ENCODE peak calls at places on chromosome 21, in ten cellular contexts. E is endothelial cell of umbilical vein, I is progenitor cell of endocrine pancreas, F is tibial artery, T is nephron progenitor cell, V is spleen, A is coronary artery, M is RWPE1, J is HFF-Myc, S is PC-3. L is an unnamed sample.

GRCh38 chr21:33293811-33294216 is 27.6 kb downstream of the IL10RB start:
- DNase-seq in E (no peak), I (no peak), F (no peak), T (no peak), V (no peak), A (no peak), M (no peak), J (no peak), S (peak), L (no peak)

GRCh38 chr21:44300262-44300959 is 558 bp downstream of the PFKL start:
- DNase-seq in E (peak), I (peak), F (peak), T (peak), V (peak), A (no peak), M (peak), J (no peak), S (peak), L (no peak)

GRCh38 chr21:34576043-34576466 is 38.9 kb downstream of the RCAN1 start:
- DNase-seq in E (no peak), I (no peak), F (no peak), T (no peak), V (no peak), A (no peak), M (peak), J (no peak), S (no peak), L (peak)

GRCh38 chr21:43304621-43305335 is 122.2 kb downstream of the SIK1 start:
- DNase-seq in E (no peak), I (no peak), F (no peak), T (no peak), V (peak), A (no peak), M (no peak), J (no peak), S (no peak), L (no peak)

GRCh38 chr21:45551316-45551715 is 9.1 kb upstream of the SLC19A1 start:
- DNase-seq in E (peak), I (no peak), F (no peak), T (no peak), V (peak), A (no peak), M (peak), J (peak), S (peak), L (no peak)

GRCh38 chr21:44437696-44438431 is 17.4 kb upstream of the LRRC3 start:
- DNase-seq in E (no peak), I (no peak), F (no peak), T (no peak), V (peak), A (no peak), M (no peak), J (no peak), S (no peak), L (no peak)

GRCh38 chr21:44054710-44055109 is 42.6 kb downstream of the TRAPPC10 start:
- DNase-seq in E (no peak), I (no peak), F (no peak), T (no peak), V (no peak), A (peak), M (no peak), J (no peak), S (no peak), L (no peak)

GRCh38 chr21:36203603-36203889 is 46.9 kb downstream of the DOP1B start:
- DNase-seq in E (peak), I (no peak), F (no peak), T (no peak), V (no peak), A (no peak), M (peak), J (peak), S (peak), L (no peak)

GRCh38 chr21:32806810-32807386 is 35.3 kb upstream of the PAXBP1 start:
- DNase-seq in E (no peak), I (no peak), F (no peak), T (no peak), V (no peak), A (no peak), M (no peak), J (no peak), S (no peak), L (no peak)

GRCh38 chr21:31334648-31335121 is 9.4 kb downstream of the TIAM1 start:
- DNase-seq in E (no peak), I (no peak), F (no peak), T (no peak), V (no peak), A (no peak), M (no peak), J (no peak), S (no peak), L (peak)

GRCh38 chr21:26939532-26940181 is 27.2 kb downstream of the ADAMTS5 start:
- DNase-seq in E (no peak), I (no peak), F (no peak), T (no peak), V (no peak), A (no peak), M (no peak), J (no peak), S (peak), L (no peak)

GRCh38 chr21:34865922-34866271 is 183.2 kb downstream of the RUNX1 start:
- DNase-seq in E (no peak), I (no peak), F (no peak), T (no peak), V (peak), A (no peak), M (no peak), J (no peak), S (peak), L (no peak)

GRCh38 chr21:45949928-45950739 is 31.4 kb upstream of the COL6A1 start:
- DNase-seq in E (no peak), I (no peak), F (no peak), T (no peak), V (peak), A (no peak), M (peak), J (no peak), S (no peak), L (no peak)

GRCh38 chr21:20996421-20997307 is 1.5 kb upstream of the NCAM2 start:
- DNase-seq in E (no peak), I (no peak), F (no peak), T (peak), V (no peak), A (no peak), M (no peak), J (no peak), S (peak), L (no peak)

GRCh38 chr21:45169001-45169400 is 94.6 kb downstream of the ADARB1 start:
- DNase-seq in E (no peak), I (no peak), F (no peak), T (no peak), V (no peak), A (peak), M (no peak), J (no peak), S (no peak), L (no peak)

GRCh38 chr21:44750675-44751025 is 39.3 kb upstream of the TSPEAR start:
- DNase-seq in E (no peak), I (no peak), F (no peak), T (no peak), V (no peak), A (no peak), M (no peak), J (no peak), S (no peak), L (no peak)

GRCh38 chr21:27407296-27407695 is 440.4 kb upstream of the ADAMTS5 start:
- DNase-seq in E (peak), I (no peak), F (no peak), T (no peak), V (no peak), A (no peak), M (no peak), J (no peak), S (no peak), L (no peak)

GRCh38 chr21:27400045-27400444 is 433.2 kb upstream of the ADAMTS5 start:
- DNase-seq in E (no peak), I (no peak), F (no peak), T (no peak), V (no peak), A (no peak), M (no peak), J (no peak), S (no peak), L (no peak)

GRCh38 chr21:20647603-20648002 is 350.6 kb upstream of the NCAM2 start:
- DNase-seq in E (no peak), I (no peak), F (no peak), T (no peak), V (no peak), A (no peak), M (peak), J (peak), S (peak), L (no peak)

GRCh38 chr21:43919871-43920801 is 55.1 kb downstream of the AGPAT3 start:
- DNase-seq in E (no peak), I (no peak), F (no peak), T (no peak), V (no peak), A (no peak), M (no peak), J (no peak), S (no peak), L (no peak)

GRCh38 chr21:29376556-29376955 is 77.8 kb downstream of the BACH1 start:
- DNase-seq in E (peak), I (no peak), F (peak), T (peak), V (peak), A (no peak), M (no peak), J (peak), S (peak), L (no peak)

GRCh38 chr21:34693192-34693810 is 24.5 kb downstream of the CLIC6 start:
- DNase-seq in E (peak), I (no peak), F (peak), T (peak), V (no peak), A (no peak), M (peak), J (peak), S (peak), L (no peak)

DNA sequence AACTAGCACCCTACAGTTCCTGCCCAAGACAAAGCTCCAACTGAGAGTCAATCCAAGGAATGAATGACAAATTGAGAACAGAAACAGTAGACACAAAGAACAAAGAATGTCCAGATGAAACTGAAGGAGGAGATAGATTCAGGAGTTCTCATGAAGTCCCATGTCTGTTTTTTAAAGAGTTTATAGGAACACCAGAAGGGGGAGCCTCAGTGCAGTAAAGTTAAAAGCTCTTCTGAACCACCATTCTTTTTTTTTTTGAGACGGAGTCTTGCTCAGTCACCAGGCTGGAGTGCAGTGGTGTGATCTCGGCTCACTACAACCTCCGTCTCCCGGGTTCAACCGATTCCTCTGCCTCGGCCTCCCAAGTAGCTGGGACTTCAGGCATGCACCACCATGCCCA is 323.6 kb downstream of the MRPL39 start:
- DNase-seq in E (peak), I (no peak), F (no peak), T (peak), V (no peak), A (no peak), M (peak), J (no peak), S (peak), L (no peak)
- TF ChIP-seq CTCF in E (no peak), I (peak), F (no peak), T (peak), V (peak), A (no peak), M (no peak), J (peak), S (peak), L (peak)

GRCh38 chr21:41745971-41746743 is 20.7 kb downstream of the RIPK4 start:
- DNase-seq in E (no peak), I (no peak), F (no peak), T (no peak), V (no peak), A (no peak), M (no peak), J (no peak), S (no peak), L (no peak)
- TF ChIP-seq CTCF in E (no peak), I (no peak), F (no peak), T (no peak), V (no peak), A (no peak), M (no peak), J (no peak), S (peak), L (no peak)

GRCh38 chr21:19340954-19341353 is 937.4 kb upstream of the TMPRSS15 start:
- DNase-seq in E (no peak), I (no peak), F (no peak), T (no peak), V (no peak), A (no peak), M (no peak), J (no peak), S (no peak), L (no peak)

GRCh38 chr21:19343711-19344110 is 940.1 kb upstream of the TMPRSS15 start:
- DNase-seq in E (no peak), I (no peak), F (no peak), T (no peak), V (no peak), A (no peak), M (no peak), J (no peak), S (no peak), L (no peak)

GRCh38 chr21:19340303-19340702 is 936.7 kb upstream of the TMPRSS15 start:
- DNase-seq in E (no peak), I (no peak), F (no peak), T (no peak), V (no peak), A (no peak), M (no peak), J (no peak), S (no peak), L (no peak)
- TF ChIP-seq CTCF in E (no peak), I (peak), F (no peak), T (no peak), V (no peak), A (no peak), M (no peak), J (no peak), S (peak), L (no peak)

GRCh38 chr21:16195896-16196443 is 466.2 kb downstream of the USP25 start:
- DNase-seq in E (peak), I (no peak), F (no peak), T (no peak), V (no peak), A (no peak), M (no peak), J (no peak), S (no peak), L (no peak)

GRCh38 chr21:16193758-16194606 is 464.2 kb downstream of the USP25 start:
- DNase-seq in E (peak), I (no peak), F (peak), T (peak), V (no peak), A (peak), M (peak), J (peak), S (peak), L (peak)

GRCh38 chr21:16195476-16195875 is 465.7 kb downstream of the USP25 start:
- DNase-seq in E (peak), I (no peak), F (no peak), T (no peak), V (no peak), A (no peak), M (no peak), J (no peak), S (no peak), L (no peak)

GRCh38 chr21:16194851-16195251 is 465.1 kb downstream of the USP25 start:
- DNase-seq in E (peak), I (no peak), F (no peak), T (no peak), V (no peak), A (no peak), M (no peak), J (no peak), S (no peak), L (no peak)

DNA sequence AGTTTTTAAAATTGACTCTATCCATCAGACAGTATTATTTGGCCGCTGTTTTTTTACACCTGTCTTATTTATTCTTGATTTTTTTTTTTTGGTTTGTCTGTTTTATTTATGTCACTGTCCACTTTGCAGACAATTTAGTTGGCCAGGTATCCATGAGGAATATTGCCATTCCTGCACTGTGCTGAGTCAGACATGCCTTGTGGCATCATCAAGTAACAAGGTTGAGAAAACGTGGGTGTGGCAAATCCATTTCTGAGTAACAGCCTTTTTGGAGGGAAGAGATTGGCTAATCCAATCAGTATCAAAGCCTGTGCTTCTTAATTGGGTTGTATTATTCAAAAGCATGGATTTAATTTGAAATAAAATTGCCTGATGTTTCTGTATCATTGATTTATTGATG is 463.1 kb downstream of the USP25 start:
- DNase-seq in E (no peak), I (no peak), F (peak), T (no peak), V (no peak), A (no peak), M (peak), J (no peak), S (peak), L (no peak)
- TF ChIP-seq CTCF in E (no peak), I (no peak), F (no peak), T (no peak), V (no peak), A (no peak), M (no peak), J (no peak), S (no peak), L (no peak)

GRCh38 chr21:38833122-38833521 is 27.4 kb downstream of the ETS2 start:
- DNase-seq in E (no peak), I (no peak), F (no peak), T (no peak), V (no peak), A (no peak), M (no peak), J (no peak), S (no peak), L (peak)
- TF ChIP-seq CTCF in E (no peak), I (peak), F (no peak), T (no peak), V (no peak), A (no peak), M (no peak), J (no peak), S (peak), L (no peak)

L was measured in osteocyte.